ENCODE peak calls at places on chromosomes 13 and 19, in six cellular contexts. One of them, this sample, is unnamed.
A peak's percentile ranks its signal among the peaks of the same experiment; 100 is the strongest.

GRCh38 chr19:39765091-39766076 is 13.3 kb upstream of the LEUTX start:
- DNase-seq in type B pancreatic cell: no peak
- DNase-seq in thoracic aorta: no peak
- DNase-seq in OCI-LY7: peak; percentile 61
- DNase-seq in endodermal cell: peak; percentile 85
- DNase-seq in Peyer's patch: no peak
- DNase-seq in this sample: no peak

GRCh38 chr19:15371786-15372380 is 7.7 kb downstream of the AKAP8 start:
- DNase-seq in thoracic aorta: no peak
- DNase-seq in type B pancreatic cell: no peak
- DNase-seq in endodermal cell: no peak
- DNase-seq in OCI-LY7: no peak
- DNase-seq in Peyer's patch: no peak
- DNase-seq in this sample: no peak

GRCh38 chr13:21218351-21219043 is 42.0 kb downstream of the MRPL57 start:
- DNase-seq in Peyer's patch: no peak
- DNase-seq in endodermal cell: no peak
- DNase-seq in OCI-LY7: no peak
- DNase-seq in type B pancreatic cell: no peak
- DNase-seq in thoracic aorta: no peak
- DNase-seq in this sample: no peak

GRCh38 chr13:110420626-110421025 is 113.5 kb downstream of the COL4A2 start:
- DNase-seq in Peyer's patch: no peak
- DNase-seq in type B pancreatic cell: no peak
- DNase-seq in thoracic aorta: no peak
- DNase-seq in OCI-LY7: no peak
- DNase-seq in endodermal cell: no peak
- DNase-seq in this sample: no peak

GRCh38 chr13:45564108-45564507 is 51.4 kb downstream of the ERICH6B start:
- DNase-seq in type B pancreatic cell: no peak
- DNase-seq in endodermal cell: peak; percentile 20
- DNase-seq in thoracic aorta: no peak
- DNase-seq in OCI-LY7: no peak
- DNase-seq in Peyer's patch: no peak
- DNase-seq in this sample: no peak

GRCh38 chr13:25463496-25463895 is 91.7 kb downstream of the ATP8A2 start:
- DNase-seq in OCI-LY7: no peak
- DNase-seq in endodermal cell: no peak
- DNase-seq in type B pancreatic cell: no peak
- DNase-seq in Peyer's patch: no peak
- DNase-seq in thoracic aorta: no peak
- DNase-seq in this sample: no peak

GRCh38 chr19:47507031-47507430 is 7.8 kb downstream of the NAPA start:
- DNase-seq in thoracic aorta: no peak
- DNase-seq in OCI-LY7: no peak
- DNase-seq in Peyer's patch: no peak
- DNase-seq in type B pancreatic cell: no peak
- DNase-seq in endodermal cell: no peak
- DNase-seq in this sample: no peak

GRCh38 chr19:38046254-38047047 is 139.4 kb downstream of the SIPA1L3 start:
- DNase-seq in thoracic aorta: no peak
- DNase-seq in Peyer's patch: no peak
- DNase-seq in type B pancreatic cell: no peak
- DNase-seq in endodermal cell: no peak
- DNase-seq in OCI-LY7: peak; percentile 86
- DNase-seq in this sample: no peak

GRCh38 chr13:42041017-42041683 is 7.3 kb upstream of the DGKH start:
- DNase-seq in type B pancreatic cell: peak; percentile 75
- DNase-seq in endodermal cell: peak; percentile 81
- DNase-seq in OCI-LY7: peak; percentile 53
- DNase-seq in thoracic aorta: no peak
- DNase-seq in Peyer's patch: peak; percentile 81
- DNase-seq in this sample: no peak

GRCh38 chr13:83618966-83619365 is 263.3 kb downstream of the SLITRK1 start:
- DNase-seq in Peyer's patch: no peak
- DNase-seq in thoracic aorta: no peak
- DNase-seq in endodermal cell: no peak
- DNase-seq in OCI-LY7: no peak
- DNase-seq in type B pancreatic cell: no peak
- DNase-seq in this sample: no peak

GRCh38 chr13:27921421-27921960 is 1.7 kb downstream of the PDX1 start:
- DNase-seq in Peyer's patch: no peak
- DNase-seq in thoracic aorta: no peak
- DNase-seq in endodermal cell: peak; percentile 66
- DNase-seq in OCI-LY7: no peak
- DNase-seq in type B pancreatic cell: no peak
- DNase-seq in this sample: no peak

GRCh38 chr13:106488671-106489070 is 46.8 kb downstream of the EFNB2 start:
- DNase-seq in Peyer's patch: no peak
- DNase-seq in thoracic aorta: no peak
- DNase-seq in endodermal cell: no peak
- DNase-seq in OCI-LY7: no peak
- DNase-seq in type B pancreatic cell: no peak
- DNase-seq in this sample: no peak

GRCh38 chr19:35288843-35289355 is 3.1 kb upstream of the MAG start:
- DNase-seq in endodermal cell: no peak
- DNase-seq in OCI-LY7: no peak
- DNase-seq in thoracic aorta: no peak
- DNase-seq in Peyer's patch: no peak
- DNase-seq in type B pancreatic cell: no peak
- DNase-seq in this sample: no peak

GRCh38 chr19:16416996-16417395 is 54.8 kb downstream of the EPS15L1 start:
- DNase-seq in endodermal cell: no peak
- DNase-seq in OCI-LY7: no peak
- DNase-seq in type B pancreatic cell: no peak
- DNase-seq in thoracic aorta: no peak
- DNase-seq in Peyer's patch: no peak
- DNase-seq in this sample: no peak

DNA sequence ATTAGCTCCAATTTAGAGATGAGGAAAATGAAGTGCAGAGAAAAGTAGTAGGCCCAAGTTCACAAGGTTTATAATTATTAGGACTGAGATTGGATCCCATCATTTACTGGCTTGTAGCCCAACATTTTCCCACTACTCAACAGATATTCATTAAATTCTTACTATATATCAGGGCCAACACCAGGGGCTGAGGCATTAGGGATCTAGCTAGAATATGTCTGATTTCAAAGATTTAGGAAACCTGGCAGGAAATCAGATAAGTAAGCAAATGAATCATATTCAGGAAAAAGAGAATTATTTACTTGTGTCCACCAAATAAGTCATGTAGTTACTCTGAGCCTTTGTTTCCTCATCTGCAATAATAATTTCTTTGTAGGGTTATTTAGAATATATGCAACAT is 94.3 kb downstream of the OXGR1 start:
- DNase-seq in thoracic aorta: no peak
- DNase-seq in OCI-LY7: no peak
- DNase-seq in endodermal cell: no peak
- DNase-seq in Peyer's patch: no peak
- DNase-seq in type B pancreatic cell: no peak
- DNase-seq in this sample: no peak
- TF ChIP-seq CTCF in thoracic aorta: no peak
- TF ChIP-seq CTCF in OCI-LY7: no peak
- TF ChIP-seq CTCF in endodermal cell: no peak
- TF ChIP-seq CTCF in Peyer's patch: no peak
- TF ChIP-seq CTCF in type B pancreatic cell: no peak
- TF ChIP-seq CTCF in this sample: no peak

GRCh38 chr13:51584731-51585191 is 499 bp downstream of the WDFY2 start:
- DNase-seq in OCI-LY7: peak; percentile 85
- DNase-seq in thoracic aorta: peak; percentile 15
- DNase-seq in type B pancreatic cell: peak; percentile 74
- DNase-seq in endodermal cell: no peak
- DNase-seq in Peyer's patch: peak; percentile 82
- DNase-seq in this sample: peak; percentile 69
- TF ChIP-seq CTCF in OCI-LY7: peak; percentile 11
- TF ChIP-seq CTCF in thoracic aorta: no peak
- TF ChIP-seq CTCF in type B pancreatic cell: peak; percentile 18
- TF ChIP-seq CTCF in endodermal cell: no peak
- TF ChIP-seq CTCF in Peyer's patch: peak; percentile 6
- TF ChIP-seq CTCF in this sample: peak; percentile 40

DNA sequence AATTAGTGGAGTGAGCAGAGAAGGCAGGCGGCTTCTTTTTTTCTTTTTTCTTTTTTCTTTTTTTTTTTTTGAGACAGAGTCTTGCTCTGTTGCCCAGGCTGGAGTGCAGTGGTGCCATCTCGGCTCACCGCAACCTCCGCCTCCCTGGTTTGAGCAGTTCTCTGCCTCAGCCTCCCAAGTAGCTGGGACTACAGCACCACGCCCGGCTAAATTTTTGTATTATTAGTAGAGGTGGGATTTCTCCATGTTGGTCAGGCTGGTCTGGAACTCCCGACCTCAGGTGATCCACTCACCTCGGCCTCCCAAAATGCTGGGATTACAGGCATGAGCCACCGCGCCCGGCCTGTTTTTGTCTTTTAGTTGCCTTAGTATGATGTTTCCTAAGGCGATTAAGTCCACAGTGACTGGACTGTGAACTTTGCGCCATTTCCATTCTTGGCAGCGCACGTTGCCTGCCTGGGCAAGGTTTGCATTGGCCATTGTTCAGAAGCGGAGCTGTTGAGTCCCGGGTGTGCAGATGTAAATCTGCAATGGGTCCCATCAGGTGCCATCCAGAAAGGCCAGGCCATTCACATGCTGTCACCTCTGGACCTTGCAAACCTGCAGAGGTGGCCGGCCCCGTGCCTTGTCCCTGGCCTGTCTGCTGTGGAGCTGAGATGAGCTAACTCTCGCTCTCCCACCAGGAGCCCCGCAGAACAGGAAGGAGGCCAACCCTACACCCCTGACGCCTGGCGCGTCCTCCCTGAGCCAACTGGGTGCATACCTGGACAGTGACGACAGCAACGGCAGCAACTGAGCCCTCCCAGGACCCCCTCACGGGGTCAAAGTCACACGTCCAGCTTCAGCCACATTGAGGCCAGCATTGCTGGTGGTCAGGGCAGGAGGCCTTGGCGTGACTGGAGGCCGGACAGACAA is 10.9 kb upstream of the SHD start:
- DNase-seq in Peyer's patch: peak; percentile 82
- DNase-seq in endodermal cell: no peak
- DNase-seq in thoracic aorta: no peak
- DNase-seq in OCI-LY7: no peak
- DNase-seq in type B pancreatic cell: no peak
- DNase-seq in this sample: no peak
- TF ChIP-seq CTCF in Peyer's patch: no peak
- TF ChIP-seq CTCF in endodermal cell: no peak
- TF ChIP-seq CTCF in thoracic aorta: no peak
- TF ChIP-seq CTCF in OCI-LY7: peak; percentile 1
- TF ChIP-seq CTCF in type B pancreatic cell: no peak
- TF ChIP-seq CTCF in this sample: no peak

GRCh38 chr19:41369769-41370168 is 5.8 kb upstream of the B9D2 start:
- DNase-seq in Peyer's patch: no peak
- DNase-seq in endodermal cell: no peak
- DNase-seq in type B pancreatic cell: no peak
- DNase-seq in OCI-LY7: no peak
- DNase-seq in thoracic aorta: no peak
- DNase-seq in this sample: no peak

GRCh38 chr19:41367848-41368301 is 3.9 kb upstream of the B9D2 start:
- DNase-seq in Peyer's patch: no peak
- DNase-seq in type B pancreatic cell: no peak
- DNase-seq in endodermal cell: no peak
- DNase-seq in thoracic aorta: no peak
- DNase-seq in OCI-LY7: no peak
- DNase-seq in this sample: no peak

GRCh38 chr19:41373993-41374392 is 2.3 kb upstream of the TMEM91 start:
- DNase-seq in type B pancreatic cell: no peak
- DNase-seq in OCI-LY7: no peak
- DNase-seq in Peyer's patch: peak; percentile 76
- DNase-seq in endodermal cell: no peak
- DNase-seq in thoracic aorta: peak; percentile 55
- DNase-seq in this sample: no peak

GRCh38 chr19:41376241-41376997 is at the start of gene TMEM91:
- DNase-seq in type B pancreatic cell: no peak
- DNase-seq in Peyer's patch: peak; percentile 63
- DNase-seq in thoracic aorta: no peak
- DNase-seq in OCI-LY7: no peak
- DNase-seq in endodermal cell: peak; percentile 89
- DNase-seq in this sample: no peak

DNA sequence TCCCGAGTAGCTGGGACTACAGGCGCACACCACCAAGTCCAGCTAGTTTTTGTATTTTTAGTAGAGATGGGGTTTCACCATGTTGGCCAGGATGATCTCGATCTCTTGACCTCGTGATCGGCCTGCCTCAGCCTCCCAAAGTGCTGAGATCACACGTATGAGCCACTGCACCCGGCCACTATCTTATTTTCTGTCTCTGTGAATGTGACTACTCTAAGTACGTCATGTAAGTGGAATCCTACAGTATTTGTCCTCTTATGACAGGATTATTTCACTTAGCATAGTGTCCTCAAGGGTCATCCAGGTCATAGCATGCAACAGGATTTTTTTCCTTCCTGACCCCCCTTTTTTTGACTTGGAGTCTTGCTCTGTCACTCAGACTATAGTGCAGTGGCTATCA is 4.8 kb upstream of the TMEM91 start:
- DNase-seq in OCI-LY7: no peak
- DNase-seq in type B pancreatic cell: no peak
- DNase-seq in Peyer's patch: no peak
- DNase-seq in thoracic aorta: no peak
- DNase-seq in endodermal cell: no peak
- DNase-seq in this sample: no peak
- TF ChIP-seq CTCF in OCI-LY7: no peak
- TF ChIP-seq CTCF in type B pancreatic cell: no peak
- TF ChIP-seq CTCF in Peyer's patch: no peak
- TF ChIP-seq CTCF in thoracic aorta: no peak
- TF ChIP-seq CTCF in endodermal cell: no peak
- TF ChIP-seq CTCF in this sample: no peak

GRCh38 chr19:1523412-1524205 is at the start of gene PLK5:
- DNase-seq in endodermal cell: peak; percentile 73
- DNase-seq in OCI-LY7: no peak
- DNase-seq in type B pancreatic cell: no peak
- DNase-seq in Peyer's patch: no peak
- DNase-seq in thoracic aorta: no peak
- DNase-seq in this sample: no peak
- TF ChIP-seq CTCF in endodermal cell: no peak
- TF ChIP-seq CTCF in OCI-LY7: no peak
- TF ChIP-seq CTCF in type B pancreatic cell: no peak
- TF ChIP-seq CTCF in Peyer's patch: no peak
- TF ChIP-seq CTCF in thoracic aorta: no peak
- TF ChIP-seq CTCF in this sample: no peak

GRCh38 chr13:70950664-70951063 is 842.4 kb upstream of the KLHL1 start:
- DNase-seq in Peyer's patch: no peak
- DNase-seq in OCI-LY7: no peak
- DNase-seq in endodermal cell: no peak
- DNase-seq in thoracic aorta: no peak
- DNase-seq in type B pancreatic cell: no peak
- DNase-seq in this sample: no peak
- TF ChIP-seq CTCF in Peyer's patch: no peak
- TF ChIP-seq CTCF in OCI-LY7: no peak
- TF ChIP-seq CTCF in endodermal cell: no peak
- TF ChIP-seq CTCF in thoracic aorta: no peak
- TF ChIP-seq CTCF in type B pancreatic cell: no peak
- TF ChIP-seq CTCF in this sample: no peak

GRCh38 chr13:94324409-94325147 is 154.9 kb downstream of the DCT start:
- DNase-seq in type B pancreatic cell: no peak
- DNase-seq in thoracic aorta: no peak
- DNase-seq in OCI-LY7: no peak
- DNase-seq in Peyer's patch: no peak
- DNase-seq in endodermal cell: no peak
- DNase-seq in this sample: no peak
- TF ChIP-seq CTCF in type B pancreatic cell: no peak
- TF ChIP-seq CTCF in thoracic aorta: no peak
- TF ChIP-seq CTCF in OCI-LY7: no peak
- TF ChIP-seq CTCF in Peyer's patch: no peak
- TF ChIP-seq CTCF in endodermal cell: no peak
- TF ChIP-seq CTCF in this sample: no peak